ENCODE peak calls at places on chromosomes 2 and 18, in four cellular contexts. One of them, this sample, is unnamed.

GRCh38 chr18:73168171-73168570 is 300.4 kb upstream of the NETO1 start:
- DNase-seq in hepatocyte: no peak
- DNase-seq in tibial artery: no peak
- DNase-seq in CD8-positive, alpha-beta T cell: no peak
- DNase-seq in this sample: no peak

GRCh38 chr2:15122915-15123314 is 438.2 kb downstream of the NBAS start:
- DNase-seq in hepatocyte: no peak
- DNase-seq in tibial artery: no peak
- DNase-seq in CD8-positive, alpha-beta T cell: no peak
- DNase-seq in this sample: peak; percentile 24

GRCh38 chr2:166118180-166118579 is 9.6 kb downstream of the SCN1A start:
- DNase-seq in hepatocyte: no peak
- DNase-seq in tibial artery: no peak
- DNase-seq in CD8-positive, alpha-beta T cell: no peak
- DNase-seq in this sample: no peak

GRCh38 chr2:134160793-134161504 is 92.9 kb upstream of the MGAT5 start:
- DNase-seq in hepatocyte: no peak
- DNase-seq in tibial artery: no peak
- DNase-seq in CD8-positive, alpha-beta T cell: no peak
- DNase-seq in this sample: no peak

GRCh38 chr18:42730272-42730671 is 385.2 kb downstream of the RIT2 start:
- DNase-seq in hepatocyte: no peak
- DNase-seq in tibial artery: no peak
- DNase-seq in CD8-positive, alpha-beta T cell: no peak
- DNase-seq in this sample: no peak

GRCh38 chr2:64330281-64330680 is 123.7 kb upstream of the LGALSL start:
- DNase-seq in hepatocyte: no peak
- DNase-seq in tibial artery: no peak
- DNase-seq in CD8-positive, alpha-beta T cell: no peak
- DNase-seq in this sample: no peak

GRCh38 chr2:222532315-222532714 is 108.0 kb downstream of the SGPP2 start:
- DNase-seq in hepatocyte: no peak
- DNase-seq in tibial artery: no peak
- DNase-seq in CD8-positive, alpha-beta T cell: no peak
- DNase-seq in this sample: no peak

GRCh38 chr18:44568986-44569385 is 111.7 kb upstream of the SETBP1 start:
- DNase-seq in hepatocyte: no peak
- DNase-seq in tibial artery: no peak
- DNase-seq in CD8-positive, alpha-beta T cell: no peak
- DNase-seq in this sample: no peak

GRCh38 chr2:17257194-17257909 is 260.9 kb downstream of the RAD51AP2 start:
- DNase-seq in hepatocyte: no peak
- DNase-seq in tibial artery: no peak
- DNase-seq in CD8-positive, alpha-beta T cell: no peak
- DNase-seq in this sample: peak; percentile 68

GRCh38 chr18:8140841-8141501 is 468.3 kb upstream of the RAB12 start:
- DNase-seq in hepatocyte: no peak
- DNase-seq in tibial artery: no peak
- DNase-seq in CD8-positive, alpha-beta T cell: no peak
- DNase-seq in this sample: peak; percentile 55

GRCh38 chr2:239235311-239235710 is 165.5 kb downstream of the HDAC4 start:
- DNase-seq in hepatocyte: no peak
- DNase-seq in tibial artery: no peak
- DNase-seq in CD8-positive, alpha-beta T cell: no peak
- DNase-seq in this sample: no peak

GRCh38 chr2:120748310-120748709 is 12.6 kb downstream of the GLI2 start:
- DNase-seq in hepatocyte: no peak
- DNase-seq in tibial artery: peak; percentile 28
- DNase-seq in CD8-positive, alpha-beta T cell: no peak
- DNase-seq in this sample: no peak

GRCh38 chr2:69083126-69083733 is 70.3 kb downstream of the ANTXR1 start:
- DNase-seq in hepatocyte: peak; percentile 39
- DNase-seq in tibial artery: no peak
- DNase-seq in CD8-positive, alpha-beta T cell: no peak
- DNase-seq in this sample: no peak

GRCh38 chr2:21198637-21199036 is 74.9 kb downstream of the TDRD15 start:
- DNase-seq in hepatocyte: no peak
- DNase-seq in tibial artery: no peak
- DNase-seq in CD8-positive, alpha-beta T cell: no peak
- DNase-seq in this sample: no peak

GRCh38 chr2:47512581-47513083 is 109.7 kb downstream of the MSH2 start:
- DNase-seq in hepatocyte: no peak
- DNase-seq in tibial artery: no peak
- DNase-seq in CD8-positive, alpha-beta T cell: no peak
- DNase-seq in this sample: no peak

GRCh38 chr2:30252723-30253688 is 21.7 kb downstream of the LBH start:
- DNase-seq in hepatocyte: peak; percentile 89
- DNase-seq in tibial artery: peak; percentile 91
- DNase-seq in CD8-positive, alpha-beta T cell: no peak
- DNase-seq in this sample: peak; percentile 96

GRCh38 chr2:68693947-68694346 is 40.7 kb upstream of the ARHGAP25 start:
- DNase-seq in hepatocyte: no peak
- DNase-seq in tibial artery: no peak
- DNase-seq in CD8-positive, alpha-beta T cell: no peak
- DNase-seq in this sample: no peak

GRCh38 chr2:103401621-103402020 is 639.8 kb downstream of the TMEM182 start:
- DNase-seq in hepatocyte: peak; percentile 90
- DNase-seq in tibial artery: no peak
- DNase-seq in CD8-positive, alpha-beta T cell: no peak
- DNase-seq in this sample: peak; percentile 97

GRCh38 chr2:9657083-9657482 is 26.3 kb upstream of the YWHAQ start:
- DNase-seq in hepatocyte: no peak
- DNase-seq in tibial artery: no peak
- DNase-seq in CD8-positive, alpha-beta T cell: no peak
- DNase-seq in this sample: no peak

GRCh38 chr18:50832754-50833153 is 12.9 kb upstream of the MRO start:
- DNase-seq in hepatocyte: no peak
- DNase-seq in tibial artery: no peak
- DNase-seq in CD8-positive, alpha-beta T cell: no peak
- DNase-seq in this sample: no peak

GRCh38 chr2:240411261-240412160 is 24.0 kb upstream of the GPC1 start:
- DNase-seq in hepatocyte: no peak
- DNase-seq in tibial artery: peak; percentile 53
- DNase-seq in CD8-positive, alpha-beta T cell: no peak
- DNase-seq in this sample: no peak

GRCh38 chr2:190947711-190948251 is 66.2 kb downstream of the STAT1 start:
- DNase-seq in hepatocyte: peak; percentile 51
- DNase-seq in tibial artery: no peak
- DNase-seq in CD8-positive, alpha-beta T cell: no peak
- DNase-seq in this sample: peak; percentile 88

GRCh38 chr2:1868683-1869141 is 124.4 kb upstream of the PXDN start:
- DNase-seq in hepatocyte: no peak
- DNase-seq in tibial artery: no peak
- DNase-seq in CD8-positive, alpha-beta T cell: no peak
- DNase-seq in this sample: no peak

GRCh38 chr2:240781471-240782220 is 38.4 kb downstream of the KIF1A start:
- DNase-seq in hepatocyte: no peak
- DNase-seq in tibial artery: no peak
- DNase-seq in CD8-positive, alpha-beta T cell: no peak
- DNase-seq in this sample: no peak

GRCh38 chr2:45748239-45748638 is 96.8 kb downstream of the PRKCE start:
- DNase-seq in hepatocyte: peak; percentile 52
- DNase-seq in tibial artery: no peak
- DNase-seq in CD8-positive, alpha-beta T cell: no peak
- DNase-seq in this sample: peak; percentile 13

GRCh38 chr2:15195723-15196270 is 365.3 kb downstream of the NBAS start:
- DNase-seq in hepatocyte: no peak
- DNase-seq in tibial artery: no peak
- DNase-seq in CD8-positive, alpha-beta T cell: no peak
- DNase-seq in this sample: no peak

GRCh38 chr2:160906878-160907277 is 253.3 kb upstream of the TANK start:
- DNase-seq in hepatocyte: no peak
- DNase-seq in tibial artery: no peak
- DNase-seq in CD8-positive, alpha-beta T cell: no peak
- DNase-seq in this sample: no peak

GRCh38 chr2:213763358-213763757 is 479.1 kb downstream of the SPAG16 start:
- DNase-seq in hepatocyte: no peak
- DNase-seq in tibial artery: no peak
- DNase-seq in CD8-positive, alpha-beta T cell: no peak
- DNase-seq in this sample: no peak

GRCh38 chr2:157055660-157056199 is 201.8 kb upstream of the GALNT5 start:
- DNase-seq in hepatocyte: peak; percentile 46
- DNase-seq in tibial artery: no peak
- DNase-seq in CD8-positive, alpha-beta T cell: no peak
- DNase-seq in this sample: peak; percentile 29

GRCh38 chr18:76545433-76546281 is 50.6 kb upstream of the ZNF516 start:
- DNase-seq in hepatocyte: no peak
- DNase-seq in tibial artery: no peak
- DNase-seq in CD8-positive, alpha-beta T cell: no peak
- DNase-seq in this sample: no peak

GRCh38 chr2:188079176-188079575 is 212.5 kb upstream of the GULP1 start:
- DNase-seq in hepatocyte: no peak
- DNase-seq in tibial artery: no peak
- DNase-seq in CD8-positive, alpha-beta T cell: no peak
- DNase-seq in this sample: peak; percentile 94

GRCh38 chr18:51134721-51135120 is 62.8 kb downstream of the MEX3C start:
- DNase-seq in hepatocyte: no peak
- DNase-seq in tibial artery: no peak
- DNase-seq in CD8-positive, alpha-beta T cell: no peak
- DNase-seq in this sample: no peak

GRCh38 chr2:216404010-216404618 is 8.2 kb upstream of the SMARCAL1 start:
- DNase-seq in hepatocyte: peak; percentile 43
- DNase-seq in tibial artery: no peak
- DNase-seq in CD8-positive, alpha-beta T cell: no peak
- DNase-seq in this sample: no peak

GRCh38 chr2:100309973-100310719 is 12.2 kb downstream of the LONRF2 start:
- DNase-seq in hepatocyte: no peak
- DNase-seq in tibial artery: no peak
- DNase-seq in CD8-positive, alpha-beta T cell: no peak
- DNase-seq in this sample: peak; percentile 78

GRCh38 chr2:6896930-6897759 is 19.6 kb downstream of the RSAD2 start:
- DNase-seq in hepatocyte: peak; percentile 53
- DNase-seq in tibial artery: no peak
- DNase-seq in CD8-positive, alpha-beta T cell: no peak
- DNase-seq in this sample: peak; percentile 22

GRCh38 chr2:2795438-2796091 is 464.5 kb upstream of the MYT1L start:
- DNase-seq in hepatocyte: no peak
- DNase-seq in tibial artery: peak; percentile 27
- DNase-seq in CD8-positive, alpha-beta T cell: no peak
- DNase-seq in this sample: no peak

GRCh38 chr2:142966281-142966680 is 88.8 kb downstream of the KYNU start:
- DNase-seq in hepatocyte: no peak
- DNase-seq in tibial artery: no peak
- DNase-seq in CD8-positive, alpha-beta T cell: no peak
- DNase-seq in this sample: peak; percentile 35

GRCh38 chr2:158647832-158648231 is 147.3 kb upstream of the DAPL1 start:
- DNase-seq in hepatocyte: no peak
- DNase-seq in tibial artery: no peak
- DNase-seq in CD8-positive, alpha-beta T cell: no peak
- DNase-seq in this sample: no peak
- H3K4me1 ChIP-seq in hepatocyte: no peaks in the 10 kb centered on the region
- H3K4me1 ChIP-seq in tibial artery: no peaks in the 10 kb centered on the region
- H3K4me1 ChIP-seq in CD8-positive, alpha-beta T cell: no peaks in the 10 kb centered on the region
- H3K4me1 ChIP-seq in this sample: peaks cover 4% of the 10 kb centered on the region

GRCh38 chr2:110104025-110104771 is 11.4 kb downstream of the MALL start:
- DNase-seq in hepatocyte: no peak
- DNase-seq in tibial artery: no peak
- DNase-seq in CD8-positive, alpha-beta T cell: no peak
- DNase-seq in this sample: peak; percentile 91
- H3K27ac ChIP-seq in hepatocyte: peak overlapping the region; percentile 89
- H3K27ac ChIP-seq in tibial artery: no peak overlapping the region
- H3K27ac ChIP-seq in CD8-positive, alpha-beta T cell: no peak overlapping the region
- H3K27ac ChIP-seq in this sample: peak overlapping the region; percentile 75

DNA sequence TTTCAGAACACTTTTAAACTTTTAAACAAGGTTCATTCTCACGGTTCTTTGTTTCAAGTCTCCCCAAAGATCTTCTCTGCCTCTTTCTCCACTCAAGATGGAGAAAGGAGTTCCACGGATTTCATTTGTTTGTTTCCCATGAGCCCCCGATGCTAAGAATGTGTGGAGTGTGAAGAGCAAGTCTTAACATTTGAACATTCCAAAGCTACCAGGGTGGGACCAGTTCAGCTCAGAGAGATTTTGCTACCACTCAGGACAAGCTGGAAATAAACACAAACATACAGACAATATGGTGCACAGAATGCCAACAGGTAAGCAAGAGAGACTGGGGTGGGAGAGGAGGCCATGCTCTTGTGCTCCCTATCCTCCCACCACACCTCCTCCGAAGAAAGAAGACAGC is 56.7 kb downstream of the SPRED2 start:
- DNase-seq in hepatocyte: no peak
- DNase-seq in tibial artery: no peak
- DNase-seq in CD8-positive, alpha-beta T cell: no peak
- DNase-seq in this sample: no peak
- H3K4me1 ChIP-seq in hepatocyte: peaks cover 54% of the 10 kb centered on the region
- H3K4me1 ChIP-seq in tibial artery: peaks cover 23% of the 10 kb centered on the region
- H3K4me1 ChIP-seq in CD8-positive, alpha-beta T cell: no peaks in the 10 kb centered on the region
- H3K4me1 ChIP-seq in this sample: peaks cover 35% of the 10 kb centered on the region

GRCh38 chr2:226760412-226761194 is 39.0 kb downstream of the IRS1 start:
- DNase-seq in hepatocyte: no peak
- DNase-seq in tibial artery: no peak
- DNase-seq in CD8-positive, alpha-beta T cell: no peak
- DNase-seq in this sample: peak; percentile 91

GRCh38 chr2:226759768-226760167 is 39.9 kb downstream of the IRS1 start:
- DNase-seq in hepatocyte: no peak
- DNase-seq in tibial artery: no peak
- DNase-seq in CD8-positive, alpha-beta T cell: no peak
- DNase-seq in this sample: no peak

GRCh38 chr2:226756131-226756530 is 43.5 kb downstream of the IRS1 start:
- DNase-seq in hepatocyte: peak; percentile 59
- DNase-seq in tibial artery: no peak
- DNase-seq in CD8-positive, alpha-beta T cell: no peak
- DNase-seq in this sample: peak; percentile 92

GRCh38 chr2:226761195-226761583 is 38.4 kb downstream of the IRS1 start:
- DNase-seq in hepatocyte: no peak
- DNase-seq in tibial artery: no peak
- DNase-seq in CD8-positive, alpha-beta T cell: no peak
- DNase-seq in this sample: no peak

DNA sequence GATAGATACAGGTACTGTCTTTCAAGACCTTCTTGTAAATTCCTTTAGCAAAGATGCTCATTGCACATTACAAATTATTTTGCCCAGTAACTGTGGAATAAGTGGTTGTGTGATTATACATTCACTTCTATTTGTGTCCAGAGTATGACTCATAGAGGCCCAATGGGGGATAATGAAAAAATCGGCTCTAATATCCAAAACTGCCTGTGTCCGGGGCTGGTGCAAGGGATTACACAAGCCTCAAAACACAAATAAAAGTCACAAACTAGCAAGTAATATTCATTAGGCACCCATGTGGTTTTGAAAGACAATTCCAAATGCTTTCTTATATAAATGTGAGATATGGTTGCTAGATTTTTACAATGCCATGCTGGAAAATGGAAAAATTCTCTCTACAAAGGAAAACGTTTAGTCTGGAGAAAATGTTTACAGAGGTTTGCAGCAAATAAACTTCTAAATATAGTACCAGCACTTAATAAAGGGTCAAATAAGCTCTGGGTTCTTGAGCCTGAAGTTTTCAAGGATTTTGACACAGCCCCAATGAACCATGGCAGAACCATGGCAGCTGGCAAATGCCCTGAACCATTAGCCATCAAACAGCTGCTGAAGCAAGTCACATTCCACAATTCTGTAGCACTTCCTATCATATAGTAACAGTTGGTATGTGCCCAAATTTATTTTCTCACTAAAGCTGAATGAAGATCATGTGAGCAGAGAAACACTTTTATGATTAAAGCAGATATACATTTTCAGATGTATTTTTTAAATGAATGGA is 40.5 kb downstream of the IRS1 start:
- DNase-seq in hepatocyte: no peak
- DNase-seq in tibial artery: no peak
- DNase-seq in CD8-positive, alpha-beta T cell: no peak
- DNase-seq in this sample: peak; percentile 66
- H3K27ac ChIP-seq in hepatocyte: peak overlapping the region; percentile 48
- H3K27ac ChIP-seq in tibial artery: peak overlapping the region; percentile 37
- H3K27ac ChIP-seq in CD8-positive, alpha-beta T cell: no peak overlapping the region
- H3K27ac ChIP-seq in this sample: peak overlapping the region; percentile 65